ENCODE peak calls at places on chromosomes 3 and 15, in ten cellular contexts. B is NCI-H1092; N is AG04450; G is amniotic epithelial cell; E is AG09319; U is right cardiac atrium; V is stimulated activated CD4-positive, alpha-beta T cell treated with anti-CD3 and anti-CD28 coated beads, TNF-alpha, amount 100 ng/mL, for 4 hours; T is cerebellar cortex; R is NT2/D1; Q is GM12891. C is an unnamed sample.

GRCh38 chr3:171890398-171890797 is 47.2 kb downstream of the TMEM212 start:
- DNase-seq in B (no peak), N (no peak), G (no peak), E (no peak), U (no peak), V (no peak), T (no peak), R (no peak), Q (no peak), C (no peak)

GRCh38 chr3:194462936-194463335 is 23.9 kb downstream of the ATP13A3 start:
- DNase-seq in B (no peak), N (no peak), G (no peak), E (no peak), U (no peak), V (no peak), T (no peak), R (no peak), Q (no peak), C (no peak)

GRCh38 chr15:30922469-30923311 is 19.0 kb downstream of the FAN1 start:
- DNase-seq in B (no peak), N (no peak), G (peak; percentile 38), E (no peak), U (peak; percentile 67), V (no peak), T (peak; percentile 13), R (peak; percentile 79), Q (no peak), C (no peak)

GRCh38 chr3:59758672-59759071 is 708.8 kb upstream of the CFAP20DC start:
- DNase-seq in B (no peak), N (no peak), G (no peak), E (no peak), U (no peak), V (no peak), T (no peak), R (no peak), Q (no peak), C (no peak)

GRCh38 chr15:47964229-47964628 is 156.6 kb upstream of the SLC24A5 start:
- DNase-seq in B (no peak), N (no peak), G (no peak), E (no peak), U (no peak), V (no peak), T (no peak), R (no peak), Q (no peak), C (no peak)

GRCh38 chr3:158731938-158732855 is at the start of gene RARRES1:
- DNase-seq in B (peak; percentile 10), N (no peak), G (peak; percentile 67), E (no peak), U (peak; percentile 92), V (no peak), T (peak; percentile 43), R (no peak), Q (peak; percentile 64), C (no peak)

GRCh38 chr15:66007663-66008262 is 138.5 kb downstream of the RAB11A start:
- DNase-seq in B (no peak), N (no peak), G (no peak), E (no peak), U (no peak), V (no peak), T (no peak), R (no peak), Q (no peak), C (no peak)

GRCh38 chr15:92811514-92811913 is 88.6 kb upstream of the CHD2 start:
- DNase-seq in B (no peak), N (no peak), G (no peak), E (no peak), U (no peak), V (no peak), T (peak; percentile 72), R (no peak), Q (no peak), C (no peak)

GRCh38 chr3:37291275-37291700 is 116.9 kb upstream of the LRRFIP2 start:
- DNase-seq in B (no peak), N (peak; percentile 56), G (peak; percentile 82), E (peak; percentile 40), U (no peak), V (no peak), T (no peak), R (no peak), Q (no peak), C (no peak)

GRCh38 chr15:83199288-83199687 is 8.3 kb downstream of the HDGFL3 start:
- DNase-seq in B (no peak), N (no peak), G (no peak), E (no peak), U (no peak), V (no peak), T (no peak), R (no peak), Q (no peak), C (no peak)

GRCh38 chr15:39823634-39824033 is 41.0 kb upstream of the FSIP1 start:
- DNase-seq in B (no peak), N (no peak), G (no peak), E (no peak), U (no peak), V (no peak), T (no peak), R (no peak), Q (no peak), C (no peak)

GRCh38 chr3:14780927-14781507 is 37.7 kb upstream of the FGD5 start:
- DNase-seq in B (peak; percentile 19), N (peak; percentile 3), G (peak; percentile 44), E (no peak), U (peak; percentile 73), V (no peak), T (peak; percentile 41), R (peak; percentile 83), Q (peak; percentile 55), C (no peak)

GRCh38 chr3:124079912-124080276 is 88.0 kb upstream of the ROPN1 start:
- DNase-seq in B (no peak), N (no peak), G (no peak), E (no peak), U (no peak), V (no peak), T (no peak), R (no peak), Q (no peak), C (no peak)

GRCh38 chr3:110420158-110420641 is 651.4 kb upstream of the NECTIN3 start:
- DNase-seq in B (no peak), N (peak; percentile 55), G (peak; percentile 82), E (peak; percentile 44), U (no peak), V (no peak), T (no peak), R (no peak), Q (no peak), C (no peak)

GRCh38 chr3:72021531-72021930 is 236.6 kb upstream of the PROK2 start:
- DNase-seq in B (no peak), N (no peak), G (no peak), E (no peak), U (no peak), V (no peak), T (no peak), R (peak; percentile 33), Q (no peak), C (no peak)

GRCh38 chr3:117358717-117359314 is 649.2 kb downstream of the TUSC7 start:
- DNase-seq in B (no peak), N (no peak), G (no peak), E (no peak), U (no peak), V (no peak), T (no peak), R (no peak), Q (no peak), C (no peak)

GRCh38 chr3:185164428-185165217 is 11.8 kb upstream of the C3orf70 start:
- DNase-seq in B (no peak), N (no peak), G (no peak), E (no peak), U (no peak), V (no peak), T (no peak), R (no peak), Q (no peak), C (no peak)

GRCh38 chr15:78035319-78035718 is 42.2 kb downstream of the TBC1D2B start:
- DNase-seq in B (no peak), N (no peak), G (peak; percentile 70), E (no peak), U (no peak), V (no peak), T (no peak), R (no peak), Q (no peak), C (no peak)

GRCh38 chr15:82852906-82853635 is 43.6 kb downstream of the WHAMM start:
- DNase-seq in B (no peak), N (no peak), G (no peak), E (no peak), U (no peak), V (no peak), T (no peak), R (no peak), Q (no peak), C (no peak)

GRCh38 chr15:44536298-44536961 is 517 bp upstream of the EIF3J start:
- DNase-seq in B (peak; percentile 83), N (peak; percentile 43), G (peak; percentile 63), E (peak; percentile 24), U (peak; percentile 95), V (no peak), T (peak; percentile 85), R (peak; percentile 49), Q (no peak), C (no peak)

GRCh38 chr3:186239321-186239720 is 122.7 kb downstream of the DGKG start:
- DNase-seq in B (peak; percentile 24), N (no peak), G (peak; percentile 59), E (no peak), U (no peak), V (no peak), T (peak; percentile 87), R (no peak), Q (no peak), C (no peak)

GRCh38 chr3:47421741-47422649 is 41.2 kb downstream of the PTPN23 start:
- DNase-seq in B (no peak), N (no peak), G (peak; percentile 39), E (no peak), U (peak; percentile 70), V (no peak), T (peak; percentile 39), R (no peak), Q (no peak), C (no peak)

GRCh38 chr3:102415553-102415952 is 19.3 kb upstream of the ZPLD1 start:
- DNase-seq in B (no peak), N (no peak), G (no peak), E (no peak), U (no peak), V (no peak), T (no peak), R (no peak), Q (no peak), C (no peak)

GRCh38 chr15:67882487-67883227 is 42.8 kb upstream of the RNU6-1 start:
- DNase-seq in B (no peak), N (no peak), G (peak; percentile 58), E (no peak), U (no peak), V (no peak), T (no peak), R (no peak), Q (no peak), C (no peak)

GRCh38 chr3:17195856-17196604 is 311.3 kb downstream of the PLCL2 start:
- DNase-seq in B (no peak), N (no peak), G (peak; percentile 75), E (no peak), U (no peak), V (no peak), T (peak; percentile 24), R (no peak), Q (peak; percentile 12), C (no peak)

GRCh38 chr15:95105229-95105628 is 873.9 kb downstream of the MCTP2 start:
- DNase-seq in B (no peak), N (no peak), G (peak; percentile 67), E (no peak), U (no peak), V (no peak), T (no peak), R (no peak), Q (no peak), C (no peak)

GRCh38 chr3:110811050-110811449 is 260.6 kb upstream of the NECTIN3 start:
- DNase-seq in B (no peak), N (no peak), G (no peak), E (no peak), U (no peak), V (no peak), T (no peak), R (no peak), Q (no peak), C (no peak)

GRCh38 chr3:194687638-194688206 is 2.0 kb downstream of the FAM43A start:
- DNase-seq in B (no peak), N (no peak), G (peak; percentile 33), E (no peak), U (peak; percentile 91), V (peak; percentile 63), T (peak; percentile 29), R (no peak), Q (peak; percentile 61), C (peak; percentile 41)